ENCODE peak calls at places on chromosomes 4 and X, in seven cellular contexts. K is IMR-90, J is neural progenitor cell, F is stomach, V is OCI-LY7, I is upper lobe of left lung, B is ovary. L is an unnamed sample. For H3K4me1, the result is how much of the 10 kb centered on the place peaks cover.

GRCh38 chr4:87025614-87026041 is 90.8 kb downstream of the AFF1 start:
- DNase-seq in J (no peak), I (no peak), B (no peak), F (no peak), K (no peak), V (no peak), L (no peak)

GRCh38 chr4:7902101-7902553 is 37.5 kb downstream of the AFAP1 start:
- DNase-seq in J (peak), K (no peak), V (no peak), I (no peak), B (no peak), F (no peak), L (no peak)

GRCh38 chr4:24988776-24989175 is 42.0 kb downstream of the LGI2 start:
- DNase-seq in I (no peak), K (peak), F (no peak), V (no peak), J (peak), B (no peak), L (no peak)

GRCh38 chr4:10442976-10443375 is 14.2 kb downstream of the ZNF518B start:
- DNase-seq in F (no peak), B (no peak), V (no peak), J (no peak), I (no peak), K (peak), L (no peak)

GRCh38 chr4:41012308-41012707 is 202.0 kb downstream of the APBB2 start:
- DNase-seq in I (no peak), J (no peak), B (no peak), K (peak), F (no peak), V (no peak), L (no peak)

GRCh38 chr4:180827193-180827592 is 1416.0 kb upstream of the TENM3 start:
- DNase-seq in J (no peak), B (no peak), I (no peak), V (no peak), K (peak), F (no peak), L (no peak)

GRCh38 chr4:120517966-120518365 is 404.6 kb downstream of the PRDM5 start:
- DNase-seq in B (peak), F (no peak), V (no peak), I (no peak), J (no peak), K (peak), L (no peak)

GRCh38 chrX:14694631-14695030 is 165.3 kb downstream of the GLRA2 start:
- DNase-seq in K (peak), B (no peak), I (no peak), V (no peak), J (no peak), F (no peak), L (no peak)

GRCh38 chrX:39815621-39816020 is 282.1 kb downstream of the BCOR start:
- DNase-seq in I (no peak), J (no peak), B (no peak), F (no peak), K (peak), V (peak), L (no peak)

GRCh38 chr4:88985088-88985779 is 71.8 kb downstream of the FAM13A start:
- DNase-seq in K (peak), V (no peak), J (no peak), I (no peak), F (no peak), B (no peak), L (no peak)

GRCh38 chrX:10725071-10725470 is 104.7 kb upstream of the MID1 start:
- DNase-seq in I (no peak), J (peak), V (no peak), B (no peak), F (no peak), K (peak), L (no peak)

GRCh38 chr4:168923526-168924194 is 86.4 kb downstream of the CBR4 start:
- DNase-seq in J (peak), F (peak), K (peak), I (peak), V (peak), B (peak), L (no peak)

GRCh38 chr4:187415227-187415626 is 580.3 kb upstream of the ZFP42 start:
- DNase-seq in F (no peak), K (no peak), I (no peak), B (no peak), J (no peak), V (no peak), L (no peak)

GRCh38 chr4:87275311-87275710 is 47.4 kb downstream of the HSD17B13 start:
- DNase-seq in K (no peak), J (no peak), B (no peak), I (no peak), V (no peak), F (no peak), L (no peak)

GRCh38 chrX:63784346-63784901 is 590 bp downstream of the ARHGEF9 start:
- DNase-seq in B (peak), I (no peak), F (no peak), V (no peak), K (no peak), J (peak), L (no peak)

GRCh38 chrX:13283968-13284914 is 35.6 kb downstream of the ATXN3L start:
- DNase-seq in K (peak), J (peak), I (no peak), V (no peak), F (no peak), B (no peak), L (no peak)

GRCh38 chrX:150575415-150575814 is 7.0 kb downstream of the MTM1 start:
- DNase-seq in V (no peak), I (peak), B (no peak), F (no peak), K (peak), J (no peak), L (no peak)

GRCh38 chr4:8410641-8411271 is 29.8 kb downstream of the ACOX3 start:
- DNase-seq in V (no peak), K (peak), B (peak), J (peak), F (peak), I (peak), L (no peak)

GRCh38 chr4:182880387-182881356 is 36.5 kb downstream of the DCTD start:
- DNase-seq in V (no peak), I (peak), K (peak), F (peak), J (no peak), B (no peak), L (no peak)

GRCh38 chr4:47669946-47670345 is 167.9 kb downstream of the CORIN start:
- DNase-seq in J (no peak), V (no peak), B (no peak), F (no peak), I (no peak), K (peak), L (no peak)

GRCh38 chr4:176274441-176274840 is 5.4 kb upstream of the ASB5 start:
- DNase-seq in I (no peak), K (no peak), F (no peak), V (no peak), B (no peak), J (no peak), L (no peak)

GRCh38 chrX:47556045-47556623 is 4.9 kb upstream of the ARAF start:
- DNase-seq in B (peak), I (peak), V (peak), K (peak), F (peak), J (peak), L (peak)

GRCh38 chr4:25788839-25789238 is 73.9 kb downstream of the SEL1L3 start:
- DNase-seq in F (no peak), I (no peak), V (no peak), J (peak), B (no peak), K (no peak), L (no peak)

GRCh38 chr4:21386166-21386780 is 562.3 kb downstream of the KCNIP4 start:
- DNase-seq in F (no peak), B (no peak), K (no peak), J (no peak), V (no peak), I (no peak), L (no peak)

GRCh38 chrX:11137543-11138139 is 26.5 kb downstream of the HCCS start:
- DNase-seq in F (no peak), B (no peak), K (peak), J (peak), V (peak), I (no peak), L (no peak)

GRCh38 chrX:116238866-116239265 is 68.3 kb downstream of the AGTR2 start:
- DNase-seq in I (no peak), F (no peak), J (no peak), V (no peak), B (no peak), K (no peak), L (no peak)

GRCh38 chr4:184343400-184344177 is 125.9 kb upstream of the ENPP6 start:
- DNase-seq in F (peak), J (peak), B (peak), I (peak), K (peak), V (peak), L (peak)

GRCh38 chr4:4388836-4389575 is 2.1 kb downstream of the NSG1 start:
- DNase-seq in F (no peak), B (no peak), K (no peak), V (no peak), I (no peak), J (no peak), L (no peak)

GRCh38 chrX:16188687-16189086 is 21.4 kb downstream of the MAGEB17 start:
- DNase-seq in F (no peak), I (no peak), J (no peak), K (peak), V (no peak), B (no peak), L (no peak)

GRCh38 chr4:42302348-42302747 is 94.9 kb upstream of the SHISA3 start:
- DNase-seq in I (peak), F (peak), J (peak), B (no peak), K (peak), V (peak), L (no peak)

GRCh38 chr4:70705146-70705855 is 16.5 kb upstream of the RUFY3 start:
- DNase-seq in J (peak), I (peak), K (peak), F (peak), B (peak), V (peak), L (peak)

GRCh38 chr4:7658297-7659204 is 223.8 kb upstream of the PSAPL1 start:
- DNase-seq in I (no peak), B (no peak), V (no peak), K (peak), F (no peak), J (no peak), L (no peak)

GRCh38 chr4:41120297-41121217 is 93.8 kb downstream of the APBB2 start:
- DNase-seq in J (no peak), I (peak), K (peak), V (no peak), B (peak), F (peak), L (peak)

GRCh38 chr4:186781032-186781917 is 57.6 kb upstream of the FAT1 start:
- DNase-seq in F (no peak), V (no peak), I (no peak), B (no peak), J (no peak), K (peak), L (no peak)

GRCh38 chr4:173498771-173499170 is 31.3 kb downstream of the HAND2 start:
- DNase-seq in F (no peak), I (no peak), J (no peak), V (no peak), B (no peak), K (no peak), L (no peak)

GRCh38 chrX:41148553-41148952 is 63.3 kb downstream of the USP9X start:
- DNase-seq in K (peak), V (no peak), F (no peak), J (no peak), I (no peak), B (no peak), L (no peak)

GRCh38 chrX:134246282-134246681 is 9.3 kb downstream of the CCDC160 start:
- DNase-seq in V (peak), I (no peak), J (peak), B (no peak), F (no peak), K (no peak), L (no peak)

GRCh38 chr4:1310796-1311715 is 21.4 kb downstream of the MAEA start:
- DNase-seq in F (no peak), V (peak), J (no peak), B (no peak), K (no peak), I (no peak), L (peak)
- H3K4me3 ChIP-seq in F (no peak), V (peak), J (no peak), B (no peak), K (no peak), I (no peak), L (no peak)

DNA sequence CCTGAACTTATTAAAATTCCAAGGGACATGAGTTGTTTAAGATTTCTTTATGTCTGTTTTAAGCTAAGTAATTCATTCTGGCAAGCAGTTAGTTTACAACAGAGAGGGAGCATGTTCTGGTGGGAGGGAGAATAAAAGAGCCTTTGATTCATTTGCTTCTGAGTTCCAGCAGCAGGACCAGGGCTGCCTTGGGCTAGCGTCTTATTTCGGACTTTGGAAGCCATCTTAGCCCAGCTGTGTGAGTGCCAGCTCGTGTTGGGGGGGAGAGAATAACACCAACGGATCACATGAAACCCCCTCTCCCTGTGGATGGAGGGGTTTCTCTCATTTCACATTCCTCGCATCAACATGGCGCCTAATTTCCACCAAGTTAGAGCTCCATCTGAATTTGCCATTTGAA is 7.3 kb downstream of the GAB1 start:
- DNase-seq in K (no peak), I (no peak), V (no peak), J (no peak), F (no peak), B (no peak), L (no peak)
- H3K27ac ChIP-seq in K (peak), I (peak), V (no peak), J (no peak), F (no peak), B (peak), L (no peak)

GRCh38 chr4:38512840-38513239 is 151.2 kb upstream of the KLF3 start:
- DNase-seq in J (no peak), F (no peak), I (no peak), V (no peak), K (no peak), B (no peak), L (no peak)
- H3K4me1 ChIP-seq in J (under half), F (under half), I (under half), V (under half), K (under half), B (under half), L (under half)

DNA sequence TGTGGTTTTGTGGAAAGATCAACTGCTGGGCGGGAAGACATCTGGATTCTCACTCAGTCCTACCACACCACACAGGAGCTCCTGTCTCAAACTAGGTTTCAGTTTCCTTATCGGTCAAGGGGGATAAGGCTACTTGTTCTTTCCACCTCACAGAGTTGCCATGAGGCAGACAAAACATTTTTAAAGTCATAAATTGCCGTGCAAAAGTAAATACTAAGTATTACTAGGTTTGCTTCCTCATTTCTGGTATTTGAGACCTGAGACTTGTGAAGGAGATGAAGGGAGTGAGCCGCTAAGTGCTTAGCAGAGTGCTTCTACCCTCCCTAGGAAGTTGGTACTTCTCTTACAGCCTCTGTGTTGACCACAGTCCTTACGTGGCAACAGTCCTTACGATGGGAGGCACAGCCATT is 1.5 kb downstream of the LAP3 start:
- DNase-seq in I (no peak), K (peak), J (no peak), B (no peak), F (no peak), V (peak), L (no peak)
- H3K4me3 ChIP-seq in I (peak), K (no peak), J (peak), B (peak), F (peak), V (peak), L (peak)

GRCh38 chr4:101954351-101954750 is 163.8 kb downstream of the BANK1 start:
- DNase-seq in K (no peak), I (no peak), F (no peak), V (no peak), B (no peak), J (peak), L (no peak)
- H3K27ac ChIP-seq in K (no peak), I (no peak), F (no peak), V (no peak), B (no peak), J (no peak), L (no peak)

GRCh38 chr4:98290511-98290910 is 29.3 kb downstream of the RAP1GDS1 start:
- DNase-seq in I (no peak), B (no peak), V (no peak), K (peak), J (no peak), F (no peak), L (no peak)

GRCh38 chr4:98287328-98287727 is 26.1 kb downstream of the RAP1GDS1 start:
- DNase-seq in V (no peak), F (no peak), K (no peak), B (no peak), J (no peak), I (no peak), L (no peak)

GRCh38 chr4:98285676-98286075 is 24.5 kb downstream of the RAP1GDS1 start:
- DNase-seq in B (no peak), J (no peak), I (no peak), F (no peak), V (no peak), K (no peak), L (no peak)

GRCh38 chr4:98293089-98293887 is 32.1 kb downstream of the RAP1GDS1 start:
- DNase-seq in V (no peak), I (no peak), K (peak), B (no peak), F (no peak), J (no peak), L (no peak)

DNA sequence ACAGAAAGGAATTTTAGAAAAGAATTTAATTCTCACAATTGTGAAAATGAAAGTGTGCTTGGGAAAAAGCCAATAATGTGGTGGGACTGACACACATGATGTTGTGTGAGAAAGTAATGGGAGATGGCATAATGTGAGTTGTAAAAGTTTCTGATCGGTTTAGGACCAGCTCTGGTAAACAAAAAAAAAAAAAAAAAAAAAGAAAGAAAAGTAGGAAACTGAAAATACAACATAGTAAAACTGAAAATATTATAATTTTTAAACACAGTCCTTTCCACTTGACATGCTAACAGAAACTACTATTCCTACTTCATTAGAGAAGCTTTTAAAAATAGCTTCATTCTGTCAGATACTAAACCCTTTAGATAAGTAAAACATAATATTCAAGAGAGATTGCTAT is 28.2 kb downstream of the RAP1GDS1 start:
- DNase-seq in F (no peak), V (no peak), B (no peak), J (no peak), K (no peak), I (no peak), L (no peak)
- H3K4me1 ChIP-seq in F (under half), V (half or more), B (under half), J (under half), K (under half), I (under half), L (under half)